ENCODE peak calls at places on chromosomes 7 and 10, in eight cellular contexts. U, F, W, G, J, C, L and N are unnamed samples.

GRCh38 chr7:922334-923107 is 32.0 kb downstream of the ADAP1 start:
- DNase-seq in J (no peak), L (no peak), U (peak; percentile 56), W (no peak), F (no peak), G (no peak), C (no peak), N (no peak)

GRCh38 chr7:144812379-144813283 is 23.2 kb downstream of the TPK1 start:
- DNase-seq in J (no peak), C (no peak), U (no peak), G (no peak), W (no peak), L (no peak), F (no peak), N (peak; percentile 74)

GRCh38 chr10:98316661-98317060 is 48.7 kb upstream of the LOXL4 start:
- DNase-seq in L (no peak), W (peak; percentile 67), C (no peak), G (no peak), J (no peak), U (no peak), F (no peak), N (no peak)

GRCh38 chr10:112307631-112308502 is 24.7 kb downstream of the TECTB start:
- DNase-seq in L (peak; percentile 8), W (peak; percentile 43), F (peak; percentile 72), C (peak; percentile 63), U (no peak), J (no peak), G (no peak), N (no peak)

GRCh38 chr10:80462986-80463741 is 9.1 kb downstream of the TSPAN14 start:
- DNase-seq in L (no peak), F (no peak), G (no peak), U (no peak), C (no peak), W (peak; percentile 81), J (no peak), N (no peak)

GRCh38 chr10:116848912-116849270 is 408 bp upstream of the ENO4 start:
- DNase-seq in F (no peak), J (no peak), L (no peak), U (no peak), G (no peak), W (no peak), C (no peak), N (no peak)

GRCh38 chr7:84700563-84701370 is 486.1 kb downstream of the SEMA3D start:
- DNase-seq in L (no peak), W (peak; percentile 38), J (no peak), G (no peak), C (no peak), U (no peak), F (no peak), N (no peak)

GRCh38 chr7:24227603-24228359 is 56.2 kb upstream of the NPY start:
- DNase-seq in L (no peak), U (no peak), G (no peak), J (no peak), W (no peak), F (no peak), C (no peak), N (no peak)

GRCh38 chr10:102072867-102073527 is 7.8 kb downstream of the HPS6 start:
- DNase-seq in G (peak; percentile 89), W (peak; percentile 73), F (peak; percentile 88), L (peak; percentile 72), J (peak; percentile 97), U (peak; percentile 83), C (peak; percentile 58), N (peak; percentile 81)

GRCh38 chr10:4851176-4851575 is 25.2 kb downstream of the AKR1E2 start:
- DNase-seq in W (no peak), F (no peak), U (no peak), J (no peak), G (no peak), C (no peak), L (no peak), N (no peak)

DNA sequence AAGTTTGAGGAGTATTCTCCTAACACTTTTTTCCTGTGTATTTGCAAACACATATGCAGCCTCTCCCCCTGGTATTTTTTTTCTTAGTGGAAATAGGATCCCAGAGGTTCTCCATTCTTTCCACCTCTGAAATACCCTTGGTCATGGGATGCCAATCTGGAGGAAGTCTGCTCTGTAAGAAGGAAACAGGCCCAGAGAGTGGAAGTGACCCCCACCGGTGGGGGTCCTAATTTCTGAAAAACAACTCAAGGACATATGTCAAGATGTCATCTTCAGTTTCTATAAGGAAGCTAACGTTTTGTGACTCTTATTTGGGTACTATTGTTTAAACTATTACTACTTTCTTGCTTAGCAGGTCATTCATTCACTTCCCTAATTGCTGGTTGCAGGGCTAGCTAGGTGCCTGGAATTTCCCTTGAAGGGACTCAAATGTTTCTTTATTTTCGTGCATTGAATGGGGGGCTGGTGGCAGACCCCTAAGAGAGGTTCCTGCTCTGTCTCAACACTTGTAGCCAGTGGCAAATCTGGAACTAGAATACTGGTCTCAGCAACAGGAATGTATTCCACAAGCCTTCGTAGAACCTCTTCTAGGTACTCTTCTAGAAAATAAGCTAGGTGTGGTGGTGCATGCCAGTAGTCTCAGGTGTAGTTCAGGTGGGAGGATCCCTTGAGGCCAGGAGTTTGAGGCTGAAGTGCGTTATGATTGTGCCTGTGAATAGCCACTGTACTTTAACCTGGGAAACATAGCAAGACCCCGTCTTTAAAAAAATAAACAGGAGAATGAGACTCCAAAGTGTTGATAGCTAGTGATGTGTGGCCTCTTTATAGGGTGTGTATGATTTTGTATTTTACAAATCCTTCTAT is 1.8 kb upstream of the ZNF775 start:
- DNase-seq in U (no peak), W (no peak), F (peak; percentile 60), C (no peak), G (no peak), J (no peak), L (no peak), N (no peak)
- H3K4me3 ChIP-seq in U (no peak overlapping the region), W (no peak overlapping the region), F (no peak overlapping the region), C (no peak overlapping the region), G (no peak overlapping the region), J (no peak overlapping the region), L (no peak overlapping the region), N (no peak overlapping the region)

GRCh38 chr7:100271716-100272537 is 35.6 kb upstream of the SPDYE3 start:
- DNase-seq in L (peak; percentile 98), G (peak; percentile 99), U (peak; percentile 98), F (peak; percentile 98), J (peak; percentile 93), C (peak; percentile 80), W (peak; percentile 93), N (peak; percentile 98)
- H3K27ac ChIP-seq in L (no peak overlapping the region), G (peak overlapping the region; percentile 70), U (peak overlapping the region; percentile 62), F (peak overlapping the region; percentile 65), J (peak overlapping the region; percentile 65), C (no peak overlapping the region), W (peak overlapping the region; percentile 36), N (peak overlapping the region; percentile 61)

DNA sequence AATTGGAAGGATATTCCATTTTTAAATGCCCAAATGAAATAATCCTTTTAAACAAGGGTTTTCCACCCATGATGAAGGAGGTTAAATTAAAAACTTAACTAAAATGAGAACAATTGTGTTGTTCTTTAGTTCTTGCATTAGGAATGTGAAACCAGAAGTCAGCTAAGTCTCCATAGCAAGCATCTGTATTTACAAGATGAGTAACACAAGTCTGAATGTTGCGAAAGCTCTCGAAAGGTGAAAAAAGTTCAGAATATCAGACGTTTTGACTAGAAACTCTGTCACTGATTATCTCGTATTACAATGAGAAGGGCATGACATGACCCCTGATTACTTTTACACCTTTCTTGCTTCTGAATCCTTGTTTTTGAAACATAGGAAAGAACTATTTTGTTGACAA is 149.6 kb downstream of the BICC1 start:
- DNase-seq in W (peak; percentile 94), C (no peak), G (no peak), U (no peak), J (peak; percentile 47), L (no peak), F (peak; percentile 33), N (no peak)
- H3K4me3 ChIP-seq in W (no peak overlapping the region), C (no peak overlapping the region), G (no peak overlapping the region), U (no peak overlapping the region), J (no peak overlapping the region), L (no peak overlapping the region), F (no peak overlapping the region), N (no peak overlapping the region)

DNA sequence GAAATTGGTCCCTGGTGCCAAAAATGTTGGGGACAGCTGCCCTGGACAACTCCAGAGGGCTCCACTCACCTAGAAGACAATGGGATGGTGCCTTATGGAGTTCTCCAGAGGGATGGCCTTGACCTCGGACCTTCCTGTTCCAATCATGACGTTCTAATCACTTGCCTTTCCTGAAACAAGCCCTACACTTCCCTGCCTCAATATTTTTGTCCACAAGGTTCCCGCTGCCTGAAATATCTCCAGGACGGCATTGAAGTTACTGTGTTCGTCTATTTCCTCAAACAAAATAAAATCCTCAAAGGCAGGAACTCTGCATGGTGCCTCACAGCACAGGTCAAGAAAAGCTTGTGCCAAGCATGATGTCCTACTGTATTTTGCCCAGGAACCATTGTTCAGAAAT is 342.1 kb upstream of the NRP1 start:
- DNase-seq in W (no peak), C (no peak), J (no peak), L (no peak), F (no peak), G (no peak), U (no peak), N (no peak)
- H3K27ac ChIP-seq in W (no peak overlapping the region), C (no peak overlapping the region), J (no peak overlapping the region), L (no peak overlapping the region), F (no peak overlapping the region), G (no peak overlapping the region), U (no peak overlapping the region), N (no peak overlapping the region)

GRCh38 chr7:116593359-116594075 is 68.7 kb downstream of the CAV1 start:
- DNase-seq in G (no peak), U (no peak), J (no peak), W (no peak), L (no peak), C (no peak), F (no peak), N (no peak)

GRCh38 chr7:116591202-116592040 is 66.6 kb downstream of the CAV1 start:
- DNase-seq in F (peak; percentile 30), W (peak; percentile 52), C (no peak), U (no peak), L (no peak), J (no peak), G (no peak), N (no peak)

GRCh38 chr7:116595063-116595462 is 70.2 kb downstream of the CAV1 start:
- DNase-seq in L (no peak), F (no peak), J (no peak), G (no peak), U (no peak), W (no peak), C (no peak), N (no peak)

GRCh38 chr7:116592445-116592844 is 67.6 kb downstream of the CAV1 start:
- DNase-seq in J (no peak), F (no peak), G (no peak), W (no peak), C (no peak), U (no peak), L (no peak), N (no peak)

GRCh38 chr7:116592041-116592355 is 67.2 kb downstream of the CAV1 start:
- DNase-seq in W (no peak), J (no peak), G (no peak), C (no peak), F (no peak), L (no peak), U (no peak), N (no peak)
- H3K4me3 ChIP-seq in W (no peak overlapping the region), J (no peak overlapping the region), G (no peak overlapping the region), C (no peak overlapping the region), F (no peak overlapping the region), L (no peak overlapping the region), U (no peak overlapping the region), N (no peak overlapping the region)